ENCODE peak calls at places on chromosomes 11 and 22, in eight cellular contexts. O is psoas muscle, W is HCT116, F is Calu3, Y is astrocyte of the spinal cord, M is MCF 10A, B is epithelial cell of esophagus, R is breast epithelium. L is an unnamed sample.

GRCh38 chr11:119340335-119341221 is at the start of gene C1QTNF5:
- DNase-seq in F (no peak), W (no peak), Y (peak), M (no peak), R (peak), B (no peak), O (peak), L (no peak)

GRCh38 chr22:25900880-25901279 is 158.9 kb downstream of the MYO18B start:
- DNase-seq in R (no peak), F (no peak), M (no peak), B (no peak), O (peak), Y (no peak), W (no peak), L (no peak)

GRCh38 chr22:25644122-25644521 is 79.6 kb downstream of the GRK3 start:
- DNase-seq in M (no peak), Y (peak), F (no peak), O (no peak), B (no peak), W (no peak), R (peak), L (no peak)

GRCh38 chr11:93730108-93731107 is 10.9 kb downstream of the TAF1D start:
- DNase-seq in B (no peak), Y (no peak), F (no peak), O (no peak), W (no peak), R (no peak), M (no peak), L (no peak)

GRCh38 chr11:131121934-131122333 is 205.7 kb upstream of the SNX19 start:
- DNase-seq in O (no peak), F (no peak), W (no peak), R (no peak), B (no peak), Y (no peak), M (no peak), L (no peak)

GRCh38 chr11:48052183-48053040 is 72.1 kb downstream of the PTPRJ start:
- DNase-seq in W (peak), F (peak), R (peak), Y (peak), O (no peak), M (no peak), B (peak), L (peak)

GRCh38 chr11:75558939-75559843 is 2.9 kb upstream of the SERPINH1 start:
- DNase-seq in R (no peak), B (no peak), O (peak), W (no peak), Y (peak), M (no peak), F (no peak), L (peak)

GRCh38 chr11:45334410-45334809 is 48.3 kb upstream of the SYT13 start:
- DNase-seq in Y (no peak), O (no peak), F (no peak), W (no peak), M (no peak), R (no peak), B (no peak), L (no peak)

GRCh38 chr11:117876341-117877119 is at the start of gene FXYD6:
- DNase-seq in O (no peak), R (no peak), B (no peak), W (no peak), M (no peak), Y (peak), F (no peak), L (no peak)

GRCh38 chr11:117875397-117876048 is 935 bp downstream of the FXYD6 start:
- DNase-seq in R (no peak), M (no peak), B (no peak), Y (no peak), F (no peak), O (no peak), W (no peak), L (no peak)

GRCh38 chr11:117876049-117876340 is 463 bp downstream of the FXYD6 start:
- DNase-seq in Y (no peak), B (no peak), F (no peak), O (no peak), W (no peak), R (no peak), M (no peak), L (no peak)

GRCh38 chr11:117878314-117878938 is 2.0 kb upstream of the FXYD6 start:
- DNase-seq in O (no peak), Y (no peak), W (no peak), F (no peak), R (no peak), M (no peak), B (no peak), L (no peak)

GRCh38 chr11:117877120-117877784 is 794 bp upstream of the FXYD6 start:
- DNase-seq in Y (no peak), O (no peak), F (no peak), R (no peak), W (no peak), B (no peak), M (no peak), L (no peak)
- TF ChIP-seq CTCF in Y (no peak), O (no peak), F (no peak), R (no peak), W (no peak), B (no peak), M (no peak), L (no peak)

DNA sequence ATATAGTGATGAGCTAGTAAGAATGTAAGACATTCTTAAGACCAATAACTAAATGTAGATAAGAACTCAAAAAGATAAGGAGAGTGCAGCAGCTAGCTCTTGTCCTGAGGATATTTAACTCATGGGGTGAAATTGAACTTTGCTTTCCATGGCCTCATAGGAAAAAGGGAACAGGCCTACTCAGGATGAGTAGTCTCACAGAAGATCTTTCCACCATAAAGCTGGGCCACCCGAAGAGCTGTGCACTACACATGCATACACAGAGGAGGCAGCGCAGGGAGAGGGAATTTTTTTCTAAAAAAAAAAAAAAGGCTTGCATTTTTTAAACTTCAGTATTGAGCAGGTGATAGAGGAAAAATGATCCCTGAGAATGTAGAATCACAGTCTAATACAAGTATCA is 59.9 kb upstream of the CFAP300 start:
- DNase-seq in O (no peak), B (no peak), Y (no peak), R (no peak), W (no peak), M (no peak), F (no peak), L (no peak)
- TF ChIP-seq CTCF in O (no peak), B (no peak), Y (no peak), R (no peak), W (no peak), M (no peak), F (no peak), L (no peak)

GRCh38 chr11:95154514-95154913 is 64.9 kb downstream of the ENDOD1 start:
- DNase-seq in Y (peak), R (peak), M (peak), W (peak), B (peak), O (peak), F (peak), L (no peak)
- TF ChIP-seq CTCF in Y (peak), R (peak), M (peak), W (peak), B (peak), O (peak), F (peak), L (peak)

DNA sequence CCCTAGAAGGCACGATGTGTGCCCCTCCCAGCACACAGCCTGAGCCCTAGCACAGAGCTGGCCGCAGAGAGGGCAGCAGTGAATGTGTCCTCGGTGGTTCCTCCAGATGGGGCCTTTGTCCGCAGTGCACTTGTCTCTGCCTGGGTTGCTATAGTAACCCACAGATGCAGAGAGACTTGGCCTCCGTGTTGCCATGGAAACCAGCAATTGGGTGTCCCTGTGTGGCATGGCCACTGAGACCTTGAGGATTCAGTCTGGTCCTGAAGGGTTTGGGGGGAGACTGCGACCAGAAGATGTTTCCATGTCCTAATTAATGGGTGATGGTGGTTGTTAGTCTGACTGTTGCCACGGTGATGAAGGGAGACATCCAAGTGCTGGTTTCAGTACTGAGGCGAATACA is 42.6 kb upstream of the TUB start:
- DNase-seq in F (no peak), R (peak), O (no peak), B (no peak), M (no peak), W (no peak), Y (no peak), L (no peak)
- TF ChIP-seq CTCF in F (no peak), R (no peak), O (no peak), B (no peak), M (no peak), W (no peak), Y (no peak), L (no peak)

GRCh38 chr22:21629262-21630149 is at the start of gene YDJC:
- DNase-seq in R (peak), O (peak), M (peak), B (peak), W (peak), F (peak), Y (peak), L (peak)
- TF ChIP-seq CTCF in R (no peak), O (peak), M (peak), B (peak), W (peak), F (peak), Y (peak), L (peak)

GRCh38 chr11:60378359-60378758 is at the start of gene MS4A7:
- DNase-seq in W (no peak), Y (no peak), F (no peak), O (peak), B (no peak), R (no peak), M (no peak), L (no peak)
- TF ChIP-seq CTCF in W (no peak), Y (no peak), F (no peak), O (no peak), B (no peak), R (no peak), M (no peak), L (no peak)

DNA sequence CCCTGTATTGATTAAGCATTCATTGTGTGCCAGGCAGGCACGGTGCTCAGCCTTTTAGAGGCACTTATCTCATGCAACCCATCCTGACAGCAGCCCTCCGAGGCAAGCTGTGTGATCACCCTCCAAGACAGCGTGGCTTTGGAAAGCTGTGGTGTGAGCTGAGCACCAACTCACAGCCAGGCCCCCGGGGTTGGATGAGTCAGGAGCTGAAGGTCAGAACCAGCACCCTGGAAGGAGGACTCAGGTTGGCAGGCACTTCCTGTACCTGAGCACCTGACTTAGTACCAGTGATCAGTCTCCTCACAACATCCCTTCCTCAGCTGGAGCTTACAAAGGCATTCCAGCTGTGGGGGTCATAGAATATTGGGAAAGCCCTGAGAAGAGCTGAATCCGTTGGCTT is 9.0 kb downstream of the PATZ1 start:
- DNase-seq in Y (no peak), B (peak), F (peak), W (no peak), R (peak), M (peak), O (no peak), L (peak)
- TF ChIP-seq CTCF in Y (no peak), B (no peak), F (no peak), W (no peak), R (no peak), M (no peak), O (no peak), L (no peak)

DNA sequence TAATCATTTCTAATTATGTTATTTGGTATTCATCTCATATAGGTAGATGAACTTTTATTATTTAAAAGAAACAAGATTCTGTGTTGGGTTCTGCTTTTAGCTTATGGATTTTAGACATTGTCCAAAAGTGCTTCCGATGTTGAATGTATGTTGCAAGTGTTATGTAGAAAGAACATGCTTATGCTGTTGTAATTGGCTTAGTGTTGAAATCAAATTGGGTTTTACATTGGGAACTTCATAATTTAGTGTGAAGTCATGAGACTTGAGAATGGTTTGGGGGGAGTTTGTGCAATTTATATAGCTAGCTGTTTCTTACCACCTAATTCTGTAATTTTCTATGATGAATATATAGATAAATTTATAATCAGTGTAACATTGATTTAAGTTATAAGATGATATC is 3.6 kb downstream of the MTMR3 start:
- DNase-seq in Y (no peak), W (no peak), O (no peak), B (no peak), F (no peak), R (no peak), M (no peak), L (no peak)
- TF ChIP-seq CTCF in Y (no peak), W (no peak), O (no peak), B (no peak), F (no peak), R (no peak), M (no peak), L (no peak)

GRCh38 chr11:34774604-34775003 is 141.6 kb downstream of the APIP start:
- DNase-seq in W (no peak), O (no peak), R (no peak), M (no peak), F (no peak), B (no peak), Y (no peak), L (no peak)
- TF ChIP-seq CTCF in W (no peak), O (no peak), R (no peak), M (no peak), F (no peak), B (no peak), Y (no peak), L (no peak)